ENCODE peak calls at places on chromosomes 5 and 9, in ten cellular contexts. Y, S, Q, K, Z, D, R, O, G and L are unnamed samples.

GRCh38 chr9:128122809-128123175 is 4.7 kb downstream of the PTGES2 start:
- DNase-seq in Q (no peak), G (no peak), Z (no peak), K (peak; percentile 76), D (no peak), R (no peak), Y (no peak), O (no peak), S (no peak), L (no peak)

GRCh38 chr9:129398101-129398795 is 220.2 kb upstream of the IER5L start:
- DNase-seq in Y (peak; percentile 36), Z (no peak), O (no peak), G (peak; percentile 45), Q (no peak), S (no peak), D (no peak), R (no peak), K (peak; percentile 64), L (no peak)

GRCh38 chr9:127336708-127337352 is 60.1 kb upstream of the SLC2A8 start:
- DNase-seq in S (no peak), O (peak; percentile 91), Z (peak; percentile 48), G (peak; percentile 95), Q (peak; percentile 90), R (peak; percentile 72), Y (peak; percentile 82), D (peak; percentile 96), K (peak; percentile 85), L (peak; percentile 97)

GRCh38 chr9:22395585-22396205 is 50.9 kb upstream of the DMRTA1 start:
- DNase-seq in Z (no peak), G (no peak), S (no peak), Q (no peak), Y (no peak), O (peak; percentile 80), D (no peak), R (peak; percentile 76), K (no peak), L (peak; percentile 14)

GRCh38 chr5:41432481-41433253 is 77.7 kb downstream of the PLCXD3 start:
- DNase-seq in D (no peak), K (no peak), G (no peak), S (no peak), Z (no peak), Q (no peak), Y (no peak), O (no peak), R (no peak), L (no peak)

GRCh38 chr5:143837306-143837848 is 25.4 kb downstream of the HMHB1 start:
- DNase-seq in O (no peak), Q (peak; percentile 63), G (no peak), Z (no peak), D (peak; percentile 80), K (no peak), Y (no peak), S (no peak), R (no peak), L (peak; percentile 65)

GRCh38 chr9:35350827-35351549 is 138.9 kb upstream of the RUSC2 start:
- DNase-seq in O (no peak), Z (no peak), G (no peak), D (peak; percentile 94), S (no peak), K (no peak), Q (peak; percentile 89), Y (no peak), R (no peak), L (peak; percentile 70)

GRCh38 chr5:891837-892389 is 688 bp downstream of the BRD9 start:
- DNase-seq in K (peak; percentile 75), O (peak; percentile 20), R (no peak), Q (no peak), G (no peak), D (peak; percentile 56), Z (no peak), S (no peak), Y (no peak), L (peak; percentile 66)

GRCh38 chr5:170440771-170441370 is 51.7 kb upstream of the KCNMB1 start:
- DNase-seq in D (no peak), Z (no peak), R (no peak), S (no peak), G (no peak), Q (no peak), K (no peak), O (no peak), Y (no peak), L (no peak)

GRCh38 chr5:139457653-139458306 is 4.8 kb downstream of the ECSCR start:
- DNase-seq in Y (no peak), O (no peak), R (no peak), K (peak; percentile 45), Q (no peak), G (no peak), D (no peak), S (no peak), Z (no peak), L (no peak)

GRCh38 chr9:70405808-70406445 is 8.5 kb downstream of the KLF9 start:
- DNase-seq in O (no peak), S (no peak), D (no peak), G (no peak), R (no peak), K (no peak), Q (no peak), Y (no peak), Z (no peak), L (no peak)

GRCh38 chr9:132670359-132670815 is at the start of gene GTF3C4:
- DNase-seq in D (peak; percentile 90), Y (peak; percentile 87), G (peak; percentile 91), K (peak; percentile 96), R (peak; percentile 62), Z (peak; percentile 86), Q (peak; percentile 48), O (no peak), S (peak; percentile 81), L (peak; percentile 90)

GRCh38 chr5:27353540-27353939 is 315.2 kb upstream of the CDH9 start:
- DNase-seq in D (no peak), Q (no peak), Y (no peak), R (no peak), Z (no peak), S (no peak), K (no peak), O (no peak), G (no peak), L (no peak)

GRCh38 chr9:126112135-126112720 is 214.4 kb upstream of the MVB12B start:
- DNase-seq in R (no peak), K (no peak), Y (no peak), Q (no peak), G (no peak), S (no peak), D (no peak), O (no peak), Z (no peak), L (no peak)

GRCh38 chr5:179432547-179432946 is 87.3 kb upstream of the ADAMTS2 start:
- DNase-seq in K (peak; percentile 37), G (peak; percentile 37), O (no peak), Y (no peak), D (no peak), Q (no peak), R (no peak), S (no peak), Z (no peak), L (no peak)

GRCh38 chr5:163383754-163384153 is 53.6 kb upstream of the CCNG1 start:
- DNase-seq in O (no peak), S (no peak), D (no peak), Q (no peak), R (no peak), K (no peak), G (no peak), Z (no peak), Y (no peak), L (no peak)

GRCh38 chr9:119802621-119803020 is 433.4 kb upstream of the BRINP1 start:
- DNase-seq in Q (no peak), K (peak; percentile 83), D (no peak), Z (peak; percentile 69), R (no peak), Y (peak; percentile 77), S (no peak), O (no peak), G (peak; percentile 90), L (peak; percentile 94)

GRCh38 chr5:7897014-7897600 is 28.2 kb downstream of the MTRR start:
- DNase-seq in S (no peak), G (no peak), K (no peak), O (peak; percentile 37), Z (no peak), Q (peak; percentile 30), R (peak; percentile 53), Y (no peak), D (peak; percentile 71), L (peak; percentile 65)

GRCh38 chr9:101639301-101639700 is 44.5 kb upstream of the PPP3R2 start:
- DNase-seq in Q (no peak), G (no peak), Z (no peak), R (no peak), O (no peak), D (no peak), K (no peak), S (no peak), Y (no peak), L (no peak)

GRCh38 chr5:36739751-36740221 is 133.4 kb downstream of the SLC1A3 start:
- DNase-seq in Q (peak; percentile 62), K (no peak), D (peak; percentile 72), S (peak; percentile 55), G (peak; percentile 71), Z (peak; percentile 60), R (peak; percentile 87), O (peak; percentile 80), Y (no peak), L (peak; percentile 70)

GRCh38 chr9:76161546-76161945 is 232.7 kb downstream of the RFK start:
- DNase-seq in S (no peak), Z (no peak), G (no peak), O (no peak), R (no peak), D (peak; percentile 90), Y (no peak), K (no peak), Q (peak; percentile 46), L (peak; percentile 81)

GRCh38 chr5:76790632-76791290 is 28.1 kb upstream of the F2RL1 start:
- DNase-seq in O (peak; percentile 100), Q (peak; percentile 93), G (no peak), Y (no peak), K (peak; percentile 62), Z (no peak), S (peak; percentile 6), R (peak; percentile 89), D (peak; percentile 97), L (peak; percentile 98)

GRCh38 chr5:73280386-73280785 is 107.4 kb downstream of the TMEM174 start:
- DNase-seq in D (no peak), Q (no peak), R (no peak), G (no peak), Y (no peak), Z (no peak), K (no peak), S (no peak), O (no peak), L (no peak)

GRCh38 chr5:179373101-179373934 is 28.1 kb upstream of the ADAMTS2 start:
- DNase-seq in Y (peak; percentile 68), Q (no peak), G (no peak), D (no peak), K (peak; percentile 59), O (no peak), S (no peak), Z (no peak), R (no peak), L (no peak)

GRCh38 chr5:115594343-115595047 is 7.8 kb downstream of the TICAM2 start:
- DNase-seq in K (no peak), G (no peak), S (no peak), R (no peak), O (no peak), Z (no peak), D (peak; percentile 47), Q (no peak), Y (no peak), L (peak; percentile 37)

GRCh38 chr9:4365055-4365454 is 65.2 kb upstream of the GLIS3 start:
- DNase-seq in K (no peak), Y (no peak), O (no peak), Z (no peak), D (no peak), Q (no peak), R (no peak), G (no peak), S (no peak), L (no peak)

GRCh38 chr9:35110327-35110758 is 5.3 kb downstream of the ATOSB start:
- DNase-seq in O (peak; percentile 61), Z (peak; percentile 70), Y (peak; percentile 88), D (peak; percentile 77), K (peak; percentile 92), Q (peak; percentile 23), R (peak; percentile 53), G (peak; percentile 92), S (no peak), L (peak; percentile 79)

GRCh38 chr9:92292338-92293074 is 991 bp downstream of the IARS1 start:
- DNase-seq in G (no peak), S (no peak), R (no peak), K (no peak), Z (no peak), Y (no peak), Q (no peak), O (peak; percentile 80), D (peak; percentile 52), L (peak; percentile 63)